ENCODE peak calls at places on chromosome 14, in eight cellular contexts. V, R, E, A, Z, U, Q and B are unnamed samples.

GRCh38 chr14:22177870-22178269 is 411.2 kb downstream of the DAD1 start:
- DNase-seq in Z (peak; percentile 10), A (no peak), V (no peak), E (no peak), Q (peak; percentile 28), R (no peak), U (no peak), B (no peak)

GRCh38 chr14:99129998-99130397 is 142.0 kb downstream of the BCL11B start:
- DNase-seq in Z (no peak), A (no peak), U (no peak), V (no peak), E (no peak), Q (no peak), R (no peak), B (no peak)

GRCh38 chr14:100303925-100304324 is 2.3 kb downstream of the SLC25A29 start:
- DNase-seq in R (no peak), U (no peak), Z (no peak), V (no peak), E (no peak), A (no peak), Q (no peak), B (peak; percentile 23)

GRCh38 chr14:59511916-59512530 is 27.7 kb downstream of the JKAMP start:
- DNase-seq in V (no peak), A (no peak), Z (no peak), R (no peak), Q (no peak), U (no peak), E (no peak), B (peak; percentile 72)

GRCh38 chr14:38866461-38866860 is 236.6 kb downstream of the SEC23A start:
- DNase-seq in E (no peak), A (no peak), Z (no peak), U (no peak), Q (no peak), V (no peak), R (no peak), B (no peak)

GRCh38 chr14:104280902-104281767 is 142.7 kb downstream of the KIF26A start:
- DNase-seq in Q (no peak), E (peak; percentile 39), R (no peak), V (no peak), Z (no peak), A (no peak), U (peak; percentile 73), B (no peak)

GRCh38 chr14:77641534-77642341 is 25.3 kb upstream of the SPTLC2 start:
- DNase-seq in R (peak; percentile 56), V (peak; percentile 71), A (peak; percentile 38), Z (peak; percentile 55), E (peak; percentile 85), U (peak; percentile 93), Q (peak; percentile 63), B (peak; percentile 55)

GRCh38 chr14:57512221-57512620 is 18.6 kb upstream of the CCDC198 start:
- DNase-seq in A (no peak), Q (no peak), R (no peak), Z (no peak), U (no peak), E (no peak), V (no peak), B (peak; percentile 41)

GRCh38 chr14:105846312-105846711 is 319.9 kb downstream of the TMEM121 start:
- DNase-seq in Z (no peak), A (no peak), U (peak; percentile 34), V (no peak), R (no peak), E (no peak), Q (no peak), B (no peak)
- H3K9me3 ChIP-seq in Z (no peaks in the 10 kb centered on the region), A (no peaks in the 10 kb centered on the region), U (no peaks in the 10 kb centered on the region), V (no peaks in the 10 kb centered on the region), R (no peaks in the 10 kb centered on the region), E (no peaks in the 10 kb centered on the region), Q (no peaks in the 10 kb centered on the region), B (no peaks in the 10 kb centered on the region)

GRCh38 chr14:52948836-52949235 is 2.0 kb downstream of the FERMT2 start:
- DNase-seq in Z (no peak), R (no peak), E (no peak), Q (no peak), U (no peak), A (no peak), V (no peak), B (no peak)
- H3K27ac ChIP-seq in Z (no peak overlapping the region), R (no peak overlapping the region), E (peak overlapping the region; percentile 99), Q (no peak overlapping the region), U (peak overlapping the region; percentile 18), A (peak overlapping the region; percentile 98), V (peak overlapping the region; percentile 45), B (no peak overlapping the region)

GRCh38 chr14:20794644-20795369 is 7.8 kb downstream of the RNASE1 start:
- DNase-seq in U (no peak), V (no peak), Z (no peak), E (no peak), Q (no peak), R (no peak), A (no peak), B (no peak)

GRCh38 chr14:20799444-20799843 is 3.2 kb downstream of the RNASE1 start:
- DNase-seq in Z (no peak), Q (no peak), V (no peak), E (no peak), R (no peak), U (no peak), A (no peak), B (no peak)

GRCh38 chr14:20798932-20799331 is 3.7 kb downstream of the RNASE1 start:
- DNase-seq in V (no peak), R (no peak), U (no peak), Q (no peak), Z (no peak), E (no peak), A (no peak), B (no peak)

GRCh38 chr14:20798318-20798717 is 4.3 kb downstream of the RNASE1 start:
- DNase-seq in U (no peak), Z (no peak), V (no peak), A (no peak), Q (no peak), R (no peak), E (no peak), B (no peak)

GRCh38 chr14:20797159-20797558 is 5.5 kb downstream of the RNASE1 start:
- DNase-seq in U (no peak), Q (no peak), Z (no peak), R (no peak), V (no peak), A (no peak), E (no peak), B (no peak)
- H3K9me3 ChIP-seq in U (no peaks in the 10 kb centered on the region), Q (no peaks in the 10 kb centered on the region), Z (no peaks in the 10 kb centered on the region), R (no peaks in the 10 kb centered on the region), V (no peaks in the 10 kb centered on the region), A (no peaks in the 10 kb centered on the region), E (no peaks in the 10 kb centered on the region), B (no peaks in the 10 kb centered on the region)

DNA sequence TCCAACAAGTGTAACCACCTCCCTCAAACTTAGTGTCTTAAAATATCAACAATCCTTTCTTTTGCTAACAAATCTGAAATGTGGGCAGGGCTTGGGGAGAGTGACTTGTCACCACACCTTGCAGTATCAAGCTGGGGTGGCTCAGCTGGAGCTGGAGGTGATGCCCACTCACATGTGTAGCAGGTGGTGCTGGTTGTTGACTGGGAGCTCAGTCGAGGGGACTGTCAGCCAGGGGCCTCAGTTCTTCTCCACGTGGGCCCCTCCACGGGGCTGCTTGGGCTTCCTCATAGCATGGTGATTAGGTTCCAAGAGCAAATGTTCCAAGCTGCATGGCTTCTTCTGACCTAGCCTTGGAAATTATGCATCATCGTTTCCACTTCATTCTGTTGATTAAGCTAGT is 32.6 kb upstream of the ESRRB start:
- DNase-seq in R (no peak), Q (no peak), A (no peak), U (peak; percentile 58), Z (no peak), E (no peak), V (no peak), B (no peak)
- H3K27ac ChIP-seq in R (no peak overlapping the region), Q (no peak overlapping the region), A (no peak overlapping the region), U (no peak overlapping the region), Z (no peak overlapping the region), E (no peak overlapping the region), V (no peak overlapping the region), B (no peak overlapping the region)

GRCh38 chr14:105914738-105915385 is 388.5 kb downstream of the TMEM121 start:
- DNase-seq in V (no peak), E (peak; percentile 43), A (no peak), U (peak; percentile 63), R (no peak), Q (no peak), Z (no peak), B (no peak)

GRCh38 chr14:105911006-105911847 is 384.8 kb downstream of the TMEM121 start:
- DNase-seq in U (peak; percentile 45), A (no peak), Q (no peak), R (no peak), V (no peak), E (peak; percentile 21), Z (no peak), B (no peak)

GRCh38 chr14:105913221-105913620 is 386.8 kb downstream of the TMEM121 start:
- DNase-seq in R (no peak), U (peak; percentile 52), Z (no peak), A (no peak), Q (no peak), E (peak; percentile 21), V (no peak), B (no peak)

GRCh38 chr14:105913861-105914260 is 387.5 kb downstream of the TMEM121 start:
- DNase-seq in E (peak; percentile 25), V (no peak), Z (no peak), R (no peak), U (peak; percentile 37), A (no peak), Q (no peak), B (no peak)

GRCh38 chr14:105912641-105913180 is 386.3 kb downstream of the TMEM121 start:
- DNase-seq in R (no peak), Q (no peak), A (no peak), E (peak; percentile 20), Z (no peak), U (peak; percentile 37), V (no peak), B (no peak)
- H3K9me3 ChIP-seq in R (no peaks in the 10 kb centered on the region), Q (no peaks in the 10 kb centered on the region), A (no peaks in the 10 kb centered on the region), E (peaks cover 3% of the 10 kb centered on the region), Z (no peaks in the 10 kb centered on the region), U (no peaks in the 10 kb centered on the region), V (no peaks in the 10 kb centered on the region), B (no peaks in the 10 kb centered on the region)